ENCODE peak calls at places on chromosomes 11 and 22, in four cellular contexts. One of them, this sample, is unnamed.

GRCh38 chr11:130181295-130182272 is 22.0 kb downstream of the ST14 start:
- DNase-seq in astrocyte of the spinal cord: peak
- DNase-seq in stimulated activated CD8-positive, alpha-beta memory T cell treated with anti-CD3 and anti-CD28 coated beads, Interleukin-2, amount 100 ng/mL, for 1 hour: no peak
- DNase-seq in anterior cingulate cortex: no peak
- DNase-seq in this sample: peak

GRCh38 chr22:36368359-36368983 is 19.3 kb downstream of the MYH9 start:
- DNase-seq in stimulated activated CD8-positive, alpha-beta memory T cell treated with anti-CD3 and anti-CD28 coated beads, Interleukin-2, amount 100 ng/mL, for 1 hour: no peak
- DNase-seq in astrocyte of the spinal cord: peak
- DNase-seq in anterior cingulate cortex: no peak
- DNase-seq in this sample: peak

GRCh38 chr11:63020671-63021255 is 5.1 kb upstream of the SLC22A8 start:
- DNase-seq in anterior cingulate cortex: peak
- DNase-seq in astrocyte of the spinal cord: no peak
- DNase-seq in stimulated activated CD8-positive, alpha-beta memory T cell treated with anti-CD3 and anti-CD28 coated beads, Interleukin-2, amount 100 ng/mL, for 1 hour: no peak
- DNase-seq in this sample: no peak

GRCh38 chr11:850777-851762 is 8.4 kb downstream of the TSPAN4 start:
- DNase-seq in astrocyte of the spinal cord: no peak
- DNase-seq in anterior cingulate cortex: no peak
- DNase-seq in stimulated activated CD8-positive, alpha-beta memory T cell treated with anti-CD3 and anti-CD28 coated beads, Interleukin-2, amount 100 ng/mL, for 1 hour: no peak
- DNase-seq in this sample: no peak

GRCh38 chr22:25018009-25018408 is 65.5 kb downstream of the KIAA1671 start:
- DNase-seq in stimulated activated CD8-positive, alpha-beta memory T cell treated with anti-CD3 and anti-CD28 coated beads, Interleukin-2, amount 100 ng/mL, for 1 hour: no peak
- DNase-seq in astrocyte of the spinal cord: no peak
- DNase-seq in anterior cingulate cortex: no peak
- DNase-seq in this sample: no peak

GRCh38 chr11:12287374-12288211 is 89.8 kb upstream of the PARVA start:
- DNase-seq in anterior cingulate cortex: no peak
- DNase-seq in astrocyte of the spinal cord: peak
- DNase-seq in stimulated activated CD8-positive, alpha-beta memory T cell treated with anti-CD3 and anti-CD28 coated beads, Interleukin-2, amount 100 ng/mL, for 1 hour: no peak
- DNase-seq in this sample: peak

GRCh38 chr11:369336-370018 is at the start of gene B4GALNT4:
- DNase-seq in anterior cingulate cortex: peak
- DNase-seq in astrocyte of the spinal cord: no peak
- DNase-seq in stimulated activated CD8-positive, alpha-beta memory T cell treated with anti-CD3 and anti-CD28 coated beads, Interleukin-2, amount 100 ng/mL, for 1 hour: no peak
- DNase-seq in this sample: no peak

GRCh38 chr11:34209809-34210208 is 104.4 kb downstream of the NAT10 start:
- DNase-seq in stimulated activated CD8-positive, alpha-beta memory T cell treated with anti-CD3 and anti-CD28 coated beads, Interleukin-2, amount 100 ng/mL, for 1 hour: no peak
- DNase-seq in anterior cingulate cortex: no peak
- DNase-seq in astrocyte of the spinal cord: no peak
- DNase-seq in this sample: no peak

GRCh38 chr11:109680127-109680526 is 258.1 kb downstream of the C11orf87 start:
- DNase-seq in stimulated activated CD8-positive, alpha-beta memory T cell treated with anti-CD3 and anti-CD28 coated beads, Interleukin-2, amount 100 ng/mL, for 1 hour: no peak
- DNase-seq in anterior cingulate cortex: no peak
- DNase-seq in astrocyte of the spinal cord: peak
- DNase-seq in this sample: peak

GRCh38 chr22:25120093-25120561 is 79.5 kb upstream of the CRYBB3 start:
- DNase-seq in anterior cingulate cortex: no peak
- DNase-seq in stimulated activated CD8-positive, alpha-beta memory T cell treated with anti-CD3 and anti-CD28 coated beads, Interleukin-2, amount 100 ng/mL, for 1 hour: no peak
- DNase-seq in astrocyte of the spinal cord: no peak
- DNase-seq in this sample: peak

GRCh38 chr11:57552479-57552878 is 15.0 kb downstream of the UBE2L6 start:
- DNase-seq in stimulated activated CD8-positive, alpha-beta memory T cell treated with anti-CD3 and anti-CD28 coated beads, Interleukin-2, amount 100 ng/mL, for 1 hour: no peak
- DNase-seq in anterior cingulate cortex: no peak
- DNase-seq in astrocyte of the spinal cord: no peak
- DNase-seq in this sample: no peak

This sample was measured in mammary epithelial cell.